ENCODE peak calls at places on chromosomes 13 and 19, in eight cellular contexts. K is lung microvascular endothelial cell, N is stromal cell of bone marrow, R is mesothelial cell of epicardium, Y is D721Med, H is NCI-H1417, U is C1 segment of cervical spinal cord, T is uterus. L is an unnamed sample.

GRCh38 chr13:76023644-76024043 is 387.5 kb downstream of the LMO7 start:
- DNase-seq in K (no peak), N (no peak), R (no peak), Y (no peak), H (no peak), U (no peak), T (no peak), L (no peak)

GRCh38 chr19:21698215-21698614 is 69.2 kb downstream of the ZNF100 start:
- DNase-seq in K (peak), N (no peak), R (no peak), Y (no peak), H (peak), U (no peak), T (no peak), L (no peak)

GRCh38 chr13:114063545-114064515 is 68.6 kb downstream of the RASA3 start:
- DNase-seq in K (peak), N (peak), R (no peak), Y (no peak), H (no peak), U (no peak), T (peak), L (peak)

GRCh38 chr19:28582807-28583206 is 630.1 kb downstream of the UQCRFS1 start:
- DNase-seq in K (no peak), N (no peak), R (no peak), Y (no peak), H (no peak), U (no peak), T (no peak), L (no peak)

GRCh38 chr13:113856716-113857065 is 7.2 kb downstream of the GAS6 start:
- DNase-seq in K (peak), N (peak), R (peak), Y (no peak), H (no peak), U (no peak), T (no peak), L (no peak)

GRCh38 chr19:33047422-33047821 is 17.3 kb downstream of the RHPN2 start:
- DNase-seq in K (no peak), N (no peak), R (peak), Y (no peak), H (peak), U (no peak), T (no peak), L (no peak)

GRCh38 chr13:79901336-79901735 is 420.4 kb downstream of the NDFIP2 start:
- DNase-seq in K (peak), N (no peak), R (no peak), Y (no peak), H (no peak), U (no peak), T (no peak), L (no peak)

GRCh38 chr19:6873708-6874431 is 13.5 kb upstream of the ADGRE1 start:
- DNase-seq in K (no peak), N (no peak), R (no peak), Y (no peak), H (no peak), U (no peak), T (no peak), L (no peak)

GRCh38 chr19:4077800-4078683 is 11.3 kb upstream of the ZBTB7A start:
- DNase-seq in K (no peak), N (no peak), R (no peak), Y (no peak), H (peak), U (peak), T (peak), L (no peak)

GRCh38 chr19:47507924-47508553 is 6.8 kb downstream of the NAPA start:
- DNase-seq in K (no peak), N (no peak), R (no peak), Y (no peak), H (no peak), U (no peak), T (no peak), L (no peak)

GRCh38 chr19:49637865-49638350 is 2.0 kb downstream of the RRAS start:
- DNase-seq in K (peak), N (peak), R (peak), Y (no peak), H (no peak), U (no peak), T (peak), L (peak)

GRCh38 chr13:27481766-27482165 is 31.4 kb upstream of the MTIF3 start:
- DNase-seq in K (peak), N (no peak), R (peak), Y (peak), H (peak), U (no peak), T (peak), L (peak)

GRCh38 chr19:12333162-12334159 is at the start of gene ZNF563:
- DNase-seq in K (peak), N (peak), R (peak), Y (peak), H (peak), U (peak), T (peak), L (no peak)

GRCh38 chr19:3073159-3073563 is 10.9 kb upstream of the TLE5 start:
- DNase-seq in K (peak), N (no peak), R (no peak), Y (peak), H (no peak), U (no peak), T (no peak), L (no peak)

GRCh38 chr19:58181902-58182576 is 822 bp upstream of the ZNF274 start:
- DNase-seq in K (peak), N (no peak), R (no peak), Y (no peak), H (no peak), U (no peak), T (no peak), L (peak)

GRCh38 chr13:83449666-83450395 is 432.4 kb downstream of the SLITRK1 start:
- DNase-seq in K (no peak), N (peak), R (no peak), Y (no peak), H (no peak), U (no peak), T (no peak), L (peak)

GRCh38 chr13:35923347-35923746 is 207.8 kb downstream of the DCLK1 start:
- DNase-seq in K (peak), N (no peak), R (no peak), Y (no peak), H (no peak), U (no peak), T (no peak), L (peak)

GRCh38 chr19:50380767-50381166 is 3.4 kb upstream of the POLD1 start:
- DNase-seq in K (no peak), N (no peak), R (no peak), Y (no peak), H (no peak), U (no peak), T (no peak), L (no peak)

GRCh38 chr19:16591803-16592556 is 19.8 kb upstream of the SLC35E1 start:
- DNase-seq in K (no peak), N (no peak), R (no peak), Y (no peak), H (no peak), U (no peak), T (no peak), L (no peak)

GRCh38 chr13:113537909-113538688 is 46.5 kb upstream of the TFDP1 start:
- DNase-seq in K (no peak), N (no peak), R (no peak), Y (no peak), H (no peak), U (no peak), T (no peak), L (no peak)

GRCh38 chr19:52464798-52465470 is 11.6 kb downstream of the ZNF578 start:
- DNase-seq in K (no peak), N (no peak), R (no peak), Y (peak), H (peak), U (no peak), T (no peak), L (no peak)

GRCh38 chr13:34401741-34402140 is 540.3 kb upstream of the NBEA start:
- DNase-seq in K (no peak), N (no peak), R (no peak), Y (no peak), H (no peak), U (no peak), T (no peak), L (no peak)

GRCh38 chr19:3793799-3794198 is 7.6 kb upstream of the MATK start:
- DNase-seq in K (no peak), N (no peak), R (no peak), Y (no peak), H (no peak), U (no peak), T (no peak), L (no peak)

GRCh38 chr13:82758056-82758455 is 1124.2 kb downstream of the SLITRK1 start:
- DNase-seq in K (no peak), N (no peak), R (no peak), Y (no peak), H (no peak), U (no peak), T (no peak), L (no peak)

GRCh38 chr19:49591731-49592485 is 926 bp downstream of the PRR12 start:
- DNase-seq in K (peak), N (no peak), R (peak), Y (no peak), H (peak), U (peak), T (peak), L (no peak)

GRCh38 chr13:92346046-92346445 is 880.6 kb upstream of the GPC6 start:
- DNase-seq in K (no peak), N (no peak), R (no peak), Y (no peak), H (no peak), U (no peak), T (no peak), L (no peak)

GRCh38 chr19:7469654-7470285 is 19.1 kb downstream of the PEX11G start:
- DNase-seq in K (no peak), N (no peak), R (no peak), Y (no peak), H (no peak), U (no peak), T (no peak), L (no peak)

GRCh38 chr19:4390862-4391693 is 9.3 kb downstream of the SH3GL1 start:
- DNase-seq in K (peak), N (no peak), R (no peak), Y (no peak), H (no peak), U (no peak), T (no peak), L (no peak)

GRCh38 chr13:98853791-98854191 is 101.3 kb upstream of the SLC15A1 start:
- DNase-seq in K (no peak), N (peak), R (no peak), Y (no peak), H (no peak), U (no peak), T (no peak), L (no peak)

GRCh38 chr13:31160857-31161582 is 684 bp downstream of the HSPH1 start:
- DNase-seq in K (peak), N (peak), R (peak), Y (no peak), H (peak), U (peak), T (peak), L (no peak)

GRCh38 chr19:42524250-42524649 is 4.0 kb downstream of the CEACAM1 start:
- DNase-seq in K (no peak), N (no peak), R (peak), Y (no peak), H (no peak), U (no peak), T (no peak), L (no peak)

GRCh38 chr13:46948338-46948737 is 51.5 kb upstream of the HTR2A start:
- DNase-seq in K (no peak), N (no peak), R (no peak), Y (no peak), H (no peak), U (no peak), T (no peak), L (no peak)

GRCh38 chr13:32910530-32910929 is 105.7 kb upstream of the KL start:
- DNase-seq in K (no peak), N (no peak), R (no peak), Y (no peak), H (no peak), U (no peak), T (no peak), L (no peak)

GRCh38 chr13:32581177-32581786 is 5.0 kb upstream of the PDS5B start:
- DNase-seq in K (peak), N (no peak), R (no peak), Y (no peak), H (no peak), U (no peak), T (no peak), L (no peak)

GRCh38 chr13:27868639-27869435 is 51.0 kb upstream of the PDX1 start:
- DNase-seq in K (peak), N (no peak), R (no peak), Y (no peak), H (no peak), U (no peak), T (no peak), L (no peak)

GRCh38 chr13:113094410-113094800 is 11.2 kb upstream of the F7 start:
- DNase-seq in K (no peak), N (no peak), R (no peak), Y (no peak), H (no peak), U (no peak), T (no peak), L (no peak)

GRCh38 chr19:46081928-46082727 is 41.3 kb upstream of the IGFL4 start:
- DNase-seq in K (peak), N (peak), R (peak), Y (no peak), H (peak), U (no peak), T (peak), L (peak)

GRCh38 chr13:83048419-83048818 is 833.9 kb downstream of the SLITRK1 start:
- DNase-seq in K (no peak), N (no peak), R (no peak), Y (no peak), H (no peak), U (no peak), T (no peak), L (no peak)

L was measured in NCI-H460.